ENCODE peak calls at places on chromosomes 4 and X, in nine cellular contexts. H is A549; S is stimulated activated CD8-positive, alpha-beta memory T cell treated with anti-CD3 and anti-CD28 coated beads, Interleukin-7, amount 100 ng/mL, for 1 hour; A is kidney tubule cell; B is foreskin fibroblast; C is SK-N-SH; J is left kidney; V is lower leg skin; Z is mammary epithelial cell. W is an unnamed sample.

GRCh38 chr4:183348706-183349659 is 26.8 kb upstream of the CLDN24 start:
- DNase-seq in C (no peak), Z (peak; percentile 19), V (no peak), J (no peak), A (peak; percentile 97), S (no peak), H (peak; percentile 47), B (peak; percentile 99), W (no peak)

GRCh38 chr4:106497271-106497670 is 128.7 kb upstream of the GIMD1 start:
- DNase-seq in H (no peak), A (no peak), Z (no peak), S (no peak), B (no peak), C (no peak), J (no peak), V (no peak), W (no peak)

GRCh38 chr4:4853921-4854648 is 5.4 kb upstream of the MSX1 start:
- DNase-seq in A (no peak), Z (no peak), H (no peak), V (no peak), J (no peak), C (no peak), S (no peak), B (no peak), W (no peak)

GRCh38 chrX:41406211-41406610 is 40.9 kb upstream of the NYX start:
- DNase-seq in S (no peak), A (peak; percentile 81), C (no peak), H (no peak), J (no peak), V (no peak), B (peak; percentile 16), Z (peak; percentile 61), W (no peak)

GRCh38 chr4:80043534-80043933 is 29.5 kb downstream of the ANTXR2 start:
- DNase-seq in V (no peak), B (no peak), A (no peak), S (no peak), C (no peak), J (peak; percentile 40), H (no peak), Z (no peak), W (no peak)

GRCh38 chrX:134931550-134931949 is 59.2 kb upstream of the SMIM10 start:
- DNase-seq in A (no peak), V (no peak), H (peak; percentile 21), S (no peak), C (no peak), J (no peak), Z (no peak), B (no peak), W (no peak)

GRCh38 chr4:80926446-80926845 is 104.1 kb upstream of the BMP3 start:
- DNase-seq in J (no peak), V (no peak), H (no peak), B (no peak), A (peak; percentile 35), S (no peak), C (no peak), Z (no peak), W (no peak)

GRCh38 chrX:57595381-57595811 is 3.6 kb downstream of the ZXDB start:
- DNase-seq in S (no peak), H (peak; percentile 28), C (no peak), B (no peak), J (no peak), Z (peak; percentile 77), A (peak; percentile 56), V (no peak), W (no peak)

GRCh38 chr4:4426511-4427477 is 39.9 kb downstream of the NSG1 start:
- DNase-seq in V (peak; percentile 78), C (no peak), J (peak; percentile 45), A (peak; percentile 18), B (no peak), S (no peak), H (no peak), Z (no peak), W (peak; percentile 17)

GRCh38 chr4:177041356-177041755 is 248.6 kb upstream of the VEGFC start:
- DNase-seq in A (no peak), H (no peak), S (no peak), J (no peak), C (no peak), Z (no peak), B (peak; percentile 39), V (no peak), W (no peak)

GRCh38 chrX:70504772-70505450 is 60.3 kb downstream of the DLG3 start:
- DNase-seq in A (no peak), H (no peak), J (no peak), V (no peak), S (no peak), C (no peak), Z (no peak), B (no peak), W (no peak)

GRCh38 chr4:143700420-143701352 is at the start of gene FREM3:
- DNase-seq in B (no peak), J (peak; percentile 67), A (peak; percentile 18), Z (peak; percentile 10), H (no peak), S (no peak), C (peak; percentile 19), V (no peak), W (peak; percentile 20)

GRCh38 chr4:26388671-26389070 is 67.9 kb downstream of the RBPJ start:
- DNase-seq in B (no peak), V (no peak), J (no peak), C (no peak), Z (peak; percentile 37), A (peak; percentile 9), S (no peak), H (no peak), W (no peak)

W was measured in neuronal stem cell.